ENCODE peak calls at places on chromosome 2, in nine cellular contexts. O is NCI-H1092 treated with DMSO at 0.1 percent for 48 hours; D is stimulated activated CD4-positive, alpha-beta T cell treated with anti-CD3 and anti-CD28 coated beads, Interleukin-4, amount 100 ng/mL, for 48 hours; E is mesendoderm; F is kidney; L is memory B cell; H is esophagus squamous epithelium; A is activated CD4-positive, alpha-beta T cell treated with anti-CD3 and anti-CD28 coated beads, Interleukin-2, amount 50 U/mL, for 1 hour; M is AG10803. C is an unnamed sample.

GRCh38 chr2:205902041-205902898 is 183.7 kb downstream of the INO80D start:
- DNase-seq in O (peak), D (no peak), E (peak), F (no peak), L (no peak), H (no peak), A (no peak), M (peak), C (no peak)

GRCh38 chr2:28326469-28326805 is 66.2 kb upstream of the FOSL2 start:
- DNase-seq in O (no peak), D (no peak), E (no peak), F (no peak), L (no peak), H (no peak), A (no peak), M (no peak), C (no peak)

GRCh38 chr2:78979380-78980238 is 45.9 kb upstream of the REG3G start:
- DNase-seq in O (peak), D (peak), E (peak), F (no peak), L (no peak), H (no peak), A (no peak), M (no peak), C (no peak)

GRCh38 chr2:192195548-192196418 is 1.1 kb upstream of the TMEFF2 start:
- DNase-seq in O (no peak), D (no peak), E (peak), F (peak), L (no peak), H (no peak), A (no peak), M (peak), C (peak)

GRCh38 chr2:95301876-95302641 is 4.9 kb downstream of the KCNIP3 start:
- DNase-seq in O (no peak), D (no peak), E (no peak), F (no peak), L (no peak), H (no peak), A (no peak), M (no peak), C (no peak)

GRCh38 chr2:110097506-110098220 is 18.0 kb downstream of the MALL start:
- DNase-seq in O (no peak), D (no peak), E (no peak), F (no peak), L (no peak), H (no peak), A (no peak), M (no peak), C (no peak)

GRCh38 chr2:240564571-240565266 is 3.6 kb upstream of the RNPEPL1 start:
- DNase-seq in O (no peak), D (no peak), E (no peak), F (no peak), L (no peak), H (no peak), A (peak), M (no peak), C (peak)

GRCh38 chr2:66729391-66729790 is 294.5 kb downstream of the MEIS1 start:
- DNase-seq in O (no peak), D (no peak), E (no peak), F (no peak), L (no peak), H (no peak), A (no peak), M (peak), C (no peak)

GRCh38 chr2:113818382-113818951 is 62.0 kb upstream of the SLC35F5 start:
- DNase-seq in O (no peak), D (no peak), E (peak), F (peak), L (no peak), H (no peak), A (no peak), M (peak), C (no peak)

GRCh38 chr2:227460079-227460485 is 11.9 kb upstream of the AGFG1 start:
- DNase-seq in O (no peak), D (peak), E (no peak), F (no peak), L (no peak), H (no peak), A (peak), M (peak), C (no peak)

GRCh38 chr2:67502346-67503065 is 105.4 kb downstream of the ETAA1 start:
- DNase-seq in O (no peak), D (no peak), E (no peak), F (no peak), L (no peak), H (no peak), A (no peak), M (no peak), C (no peak)

GRCh38 chr2:182522428-182522896 is 95.6 kb upstream of the PDE1A start:
- DNase-seq in O (peak), D (no peak), E (no peak), F (no peak), L (no peak), H (no peak), A (no peak), M (peak), C (no peak)

GRCh38 chr2:191299866-191300265 is 54.7 kb downstream of the MYO1B start:
- DNase-seq in O (no peak), D (no peak), E (no peak), F (no peak), L (no peak), H (no peak), A (no peak), M (peak), C (no peak)

GRCh38 chr2:230939691-230940475 is 14.8 kb upstream of the GPR55 start:
- DNase-seq in O (no peak), D (no peak), E (no peak), F (no peak), L (no peak), H (no peak), A (no peak), M (no peak), C (no peak)

GRCh38 chr2:217934321-217935131 is 68.3 kb downstream of the TNS1 start:
- DNase-seq in O (no peak), D (no peak), E (no peak), F (peak), L (no peak), H (no peak), A (no peak), M (peak), C (no peak)

GRCh38 chr2:55155764-55156221 is 76.3 kb downstream of the CLHC1 start:
- DNase-seq in O (no peak), D (no peak), E (no peak), F (no peak), L (no peak), H (no peak), A (no peak), M (peak), C (no peak)

GRCh38 chr2:133919285-133919684 is 334.6 kb upstream of the MGAT5 start:
- DNase-seq in O (no peak), D (no peak), E (no peak), F (no peak), L (no peak), H (no peak), A (no peak), M (no peak), C (no peak)

GRCh38 chr2:214808481-214808931 is 977 bp downstream of the BARD1 start:
- DNase-seq in O (no peak), D (no peak), E (no peak), F (no peak), L (no peak), H (no peak), A (no peak), M (no peak), C (no peak)

GRCh38 chr2:95348609-95349567 is 51.7 kb downstream of the KCNIP3 start:
- DNase-seq in O (no peak), D (no peak), E (no peak), F (peak), L (no peak), H (no peak), A (no peak), M (peak), C (no peak)

GRCh38 chr2:63842149-63843061 is 709 bp downstream of the UGP2 start:
- DNase-seq in O (peak), D (no peak), E (no peak), F (peak), L (no peak), H (no peak), A (no peak), M (peak), C (peak)

GRCh38 chr2:178761759-178762371 is 45.4 kb downstream of the TTN start:
- DNase-seq in O (peak), D (no peak), E (peak), F (no peak), L (peak), H (no peak), A (peak), M (peak), C (no peak)

GRCh38 chr2:172096661-172097547 is 5.8 kb downstream of the DLX2 start:
- DNase-seq in O (peak), D (no peak), E (peak), F (peak), L (no peak), H (no peak), A (no peak), M (peak), C (no peak)

GRCh38 chr2:75500633-75501032 is 60.1 kb downstream of the EVA1A start:
- DNase-seq in O (peak), D (no peak), E (no peak), F (no peak), L (no peak), H (no peak), A (no peak), M (peak), C (no peak)

GRCh38 chr2:45723857-45724256 is 72.4 kb downstream of the PRKCE start:
- DNase-seq in O (no peak), D (no peak), E (no peak), F (no peak), L (no peak), H (no peak), A (no peak), M (no peak), C (no peak)

GRCh38 chr2:182761903-182762302 is 45.8 kb downstream of the DNAJC10 start:
- DNase-seq in O (no peak), D (no peak), E (no peak), F (no peak), L (no peak), H (no peak), A (no peak), M (peak), C (no peak)